ENCODE peak calls at places on chromosomes 4 and X, in six cellular contexts. One of them, this sample, is unnamed.
A peak's percentile ranks its signal among the peaks of the same experiment; 100 is the strongest.

GRCh38 chr4:48372272-48372671 is 30.9 kb downstream of the SLAIN2 start:
- DNase-seq in HCT116: no peak
- DNase-seq in colonic mucosa: no peak
- DNase-seq in breast epithelium: no peak
- DNase-seq in fibroblast of mammary gland: no peak
- DNase-seq in mucosa of descending colon: no peak
- DNase-seq in this sample: no peak

GRCh38 chrX:120274958-120275357 is 24.3 kb downstream of the ZBTB33 start:
- DNase-seq in HCT116: no peak
- DNase-seq in colonic mucosa: no peak
- DNase-seq in breast epithelium: no peak
- DNase-seq in fibroblast of mammary gland: no peak
- DNase-seq in mucosa of descending colon: no peak
- DNase-seq in this sample: no peak

GRCh38 chr4:95051689-95052026 is 293.9 kb downstream of the BMPR1B start:
- DNase-seq in HCT116: no peak
- DNase-seq in colonic mucosa: no peak
- DNase-seq in breast epithelium: no peak
- DNase-seq in fibroblast of mammary gland: no peak
- DNase-seq in mucosa of descending colon: no peak
- DNase-seq in this sample: no peak

GRCh38 chr4:26223160-26223559 is 97.7 kb upstream of the RBPJ start:
- DNase-seq in HCT116: no peak
- DNase-seq in colonic mucosa: no peak
- DNase-seq in breast epithelium: no peak
- DNase-seq in fibroblast of mammary gland: peak; percentile 39
- DNase-seq in mucosa of descending colon: no peak
- DNase-seq in this sample: no peak

GRCh38 chrX:119495734-119496520 is 27.7 kb downstream of the SLC25A5 start:
- DNase-seq in HCT116: no peak
- DNase-seq in colonic mucosa: no peak
- DNase-seq in breast epithelium: no peak
- DNase-seq in fibroblast of mammary gland: no peak
- DNase-seq in mucosa of descending colon: no peak
- DNase-seq in this sample: no peak

GRCh38 chrX:72540318-72540717 is 32.3 kb downstream of the HDAC8 start:
- DNase-seq in HCT116: no peak
- DNase-seq in colonic mucosa: no peak
- DNase-seq in breast epithelium: no peak
- DNase-seq in fibroblast of mammary gland: peak; percentile 59
- DNase-seq in mucosa of descending colon: no peak
- DNase-seq in this sample: no peak

GRCh38 chrX:68721546-68721945 is 74.1 kb downstream of the STARD8 start:
- DNase-seq in HCT116: no peak
- DNase-seq in colonic mucosa: no peak
- DNase-seq in breast epithelium: no peak
- DNase-seq in fibroblast of mammary gland: no peak
- DNase-seq in mucosa of descending colon: no peak
- DNase-seq in this sample: no peak

GRCh38 chr4:120682981-120683380 is 239.5 kb downstream of the PRDM5 start:
- DNase-seq in HCT116: no peak
- DNase-seq in colonic mucosa: no peak
- DNase-seq in breast epithelium: no peak
- DNase-seq in fibroblast of mammary gland: no peak
- DNase-seq in mucosa of descending colon: no peak
- DNase-seq in this sample: no peak

GRCh38 chr4:69497081-69497480 is 1.4 kb upstream of the UGT2B4 start:
- DNase-seq in HCT116: no peak
- DNase-seq in colonic mucosa: no peak
- DNase-seq in breast epithelium: no peak
- DNase-seq in fibroblast of mammary gland: peak; percentile 19
- DNase-seq in mucosa of descending colon: no peak
- DNase-seq in this sample: no peak

DNA sequence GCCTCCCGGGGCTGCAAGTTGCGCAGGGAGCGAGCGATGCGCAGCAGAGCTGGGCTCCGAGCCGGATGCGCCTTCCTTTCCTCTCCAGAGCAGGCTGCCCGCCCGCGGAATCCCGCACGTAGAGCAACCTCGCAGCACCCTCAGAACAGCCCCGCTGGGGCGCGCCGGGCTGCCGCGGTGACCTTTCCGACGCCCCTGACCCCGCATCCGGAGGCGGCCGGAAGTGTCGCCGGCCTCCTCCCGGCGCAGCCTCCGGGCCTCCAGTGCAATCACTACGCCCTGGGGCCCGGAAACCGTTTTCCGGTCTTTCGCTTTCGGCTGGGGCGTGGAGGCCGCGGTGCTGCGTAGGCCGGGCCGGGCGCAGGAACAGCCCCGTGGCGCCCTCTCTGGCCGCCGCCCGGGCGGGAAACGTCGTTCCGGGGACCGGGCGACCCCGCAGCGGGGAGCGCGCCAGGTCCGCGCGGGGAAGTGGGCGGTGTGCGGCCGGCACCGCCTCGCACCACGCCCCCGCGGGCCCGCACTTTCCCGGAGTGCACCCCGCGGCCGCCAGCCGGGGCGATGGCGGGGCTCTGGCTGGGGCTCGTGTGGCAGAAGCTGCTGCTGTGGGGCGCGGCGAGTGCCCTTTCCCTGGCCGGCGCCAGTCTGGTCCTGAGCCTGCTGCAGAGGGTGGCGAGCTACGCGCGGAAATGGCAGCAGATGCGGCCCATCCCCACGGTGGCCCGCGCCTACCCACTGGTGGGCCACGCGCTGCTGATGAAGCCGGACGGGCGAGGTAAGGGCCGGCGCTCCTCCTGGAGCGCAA is at the start of gene CYP4V2:
- DNase-seq in HCT116: peak; percentile 51
- DNase-seq in colonic mucosa: peak; percentile 87
- DNase-seq in breast epithelium: peak; percentile 61
- DNase-seq in fibroblast of mammary gland: peak; percentile 70
- DNase-seq in mucosa of descending colon: peak; percentile 93
- DNase-seq in this sample: peak; percentile 83
- TF ChIP-seq CTCF in HCT116: no peak
- TF ChIP-seq CTCF in colonic mucosa: peak; percentile 31
- TF ChIP-seq CTCF in breast epithelium: no peak
- TF ChIP-seq CTCF in fibroblast of mammary gland: no peak
- TF ChIP-seq CTCF in mucosa of descending colon: peak; percentile 38
- TF ChIP-seq CTCF in this sample: peak; percentile 11

GRCh38 chr4:163930086-163930485 is 435.6 kb downstream of the TMA16 start:
- DNase-seq in HCT116: no peak
- DNase-seq in colonic mucosa: no peak
- DNase-seq in breast epithelium: no peak
- DNase-seq in fibroblast of mammary gland: no peak
- DNase-seq in mucosa of descending colon: no peak
- DNase-seq in this sample: no peak
- TF ChIP-seq CTCF in HCT116: no peak
- TF ChIP-seq CTCF in colonic mucosa: no peak
- TF ChIP-seq CTCF in breast epithelium: no peak
- TF ChIP-seq CTCF in fibroblast of mammary gland: no peak
- TF ChIP-seq CTCF in mucosa of descending colon: no peak
- TF ChIP-seq CTCF in this sample: no peak

GRCh38 chrX:50206753-50207152 is 2.2 kb downstream of the CCNB3 start:
- DNase-seq in HCT116: no peak
- DNase-seq in colonic mucosa: no peak
- DNase-seq in breast epithelium: no peak
- DNase-seq in fibroblast of mammary gland: no peak
- DNase-seq in mucosa of descending colon: no peak
- DNase-seq in this sample: no peak

GRCh38 chrX:50211510-50211909 is 6.9 kb downstream of the CCNB3 start:
- DNase-seq in HCT116: no peak
- DNase-seq in colonic mucosa: no peak
- DNase-seq in breast epithelium: no peak
- DNase-seq in fibroblast of mammary gland: peak; percentile 37
- DNase-seq in mucosa of descending colon: no peak
- DNase-seq in this sample: no peak
- TF ChIP-seq CTCF in HCT116: no peak
- TF ChIP-seq CTCF in colonic mucosa: peak; percentile 25
- TF ChIP-seq CTCF in breast epithelium: no peak
- TF ChIP-seq CTCF in fibroblast of mammary gland: peak; percentile 31
- TF ChIP-seq CTCF in mucosa of descending colon: no peak
- TF ChIP-seq CTCF in this sample: peak; percentile 47

GRCh38 chr4:177667687-177668086 is 225.4 kb upstream of the AGA start:
- DNase-seq in HCT116: no peak
- DNase-seq in colonic mucosa: no peak
- DNase-seq in breast epithelium: no peak
- DNase-seq in fibroblast of mammary gland: no peak
- DNase-seq in mucosa of descending colon: no peak
- DNase-seq in this sample: no peak
- TF ChIP-seq CTCF in HCT116: no peak
- TF ChIP-seq CTCF in colonic mucosa: peak; percentile 35
- TF ChIP-seq CTCF in breast epithelium: no peak
- TF ChIP-seq CTCF in fibroblast of mammary gland: peak; percentile 28
- TF ChIP-seq CTCF in mucosa of descending colon: no peak
- TF ChIP-seq CTCF in this sample: no peak

GRCh38 chr4:103207673-103208072 is 9.5 kb upstream of the CENPE start:
- DNase-seq in HCT116: peak; percentile 24
- DNase-seq in colonic mucosa: no peak
- DNase-seq in breast epithelium: no peak
- DNase-seq in fibroblast of mammary gland: peak; percentile 2
- DNase-seq in mucosa of descending colon: no peak
- DNase-seq in this sample: peak; percentile 24
- TF ChIP-seq CTCF in HCT116: peak; percentile 19
- TF ChIP-seq CTCF in colonic mucosa: no peak
- TF ChIP-seq CTCF in breast epithelium: no peak
- TF ChIP-seq CTCF in fibroblast of mammary gland: peak; percentile 1
- TF ChIP-seq CTCF in mucosa of descending colon: no peak
- TF ChIP-seq CTCF in this sample: no peak

GRCh38 chrX:111200327-111200726 is 70.0 kb downstream of the CAPN6 start:
- DNase-seq in HCT116: no peak
- DNase-seq in colonic mucosa: no peak
- DNase-seq in breast epithelium: no peak
- DNase-seq in fibroblast of mammary gland: no peak
- DNase-seq in mucosa of descending colon: no peak
- DNase-seq in this sample: no peak

DNA sequence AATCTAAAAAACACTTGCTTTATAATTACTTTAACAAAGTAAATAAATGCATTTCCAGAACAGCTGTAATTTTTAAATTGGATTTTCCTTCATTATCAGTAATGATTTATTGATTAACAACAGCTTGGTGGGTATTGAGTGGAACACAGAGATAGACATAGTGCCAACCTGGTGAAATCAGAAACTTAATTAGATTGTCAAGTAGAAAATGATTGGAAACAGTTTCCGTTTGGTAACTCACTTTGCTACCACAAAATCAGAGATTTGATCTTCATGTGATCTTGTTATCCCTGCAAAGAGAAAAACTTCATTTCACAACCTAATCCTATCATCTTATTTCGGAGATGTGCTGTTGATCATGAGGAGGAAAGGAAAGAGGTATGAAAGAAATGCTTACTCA is 70.8 kb downstream of the CAPN6 start:
- DNase-seq in HCT116: no peak
- DNase-seq in colonic mucosa: no peak
- DNase-seq in breast epithelium: no peak
- DNase-seq in fibroblast of mammary gland: no peak
- DNase-seq in mucosa of descending colon: no peak
- DNase-seq in this sample: no peak
- TF ChIP-seq CTCF in HCT116: no peak
- TF ChIP-seq CTCF in colonic mucosa: no peak
- TF ChIP-seq CTCF in breast epithelium: no peak
- TF ChIP-seq CTCF in fibroblast of mammary gland: no peak
- TF ChIP-seq CTCF in mucosa of descending colon: no peak
- TF ChIP-seq CTCF in this sample: no peak

GRCh38 chrX:18931972-18932371 is 51.9 kb downstream of the PHKA2 start:
- DNase-seq in HCT116: no peak
- DNase-seq in colonic mucosa: peak; percentile 20
- DNase-seq in breast epithelium: no peak
- DNase-seq in fibroblast of mammary gland: peak; percentile 35
- DNase-seq in mucosa of descending colon: no peak
- DNase-seq in this sample: no peak
- TF ChIP-seq CTCF in HCT116: peak; percentile 46
- TF ChIP-seq CTCF in colonic mucosa: no peak
- TF ChIP-seq CTCF in breast epithelium: no peak
- TF ChIP-seq CTCF in fibroblast of mammary gland: peak; percentile 34
- TF ChIP-seq CTCF in mucosa of descending colon: no peak
- TF ChIP-seq CTCF in this sample: peak; percentile 25

GRCh38 chr4:172514011-172514410 is 654.6 kb upstream of the GALNT7 start:
- DNase-seq in HCT116: no peak
- DNase-seq in colonic mucosa: no peak
- DNase-seq in breast epithelium: no peak
- DNase-seq in fibroblast of mammary gland: no peak
- DNase-seq in mucosa of descending colon: no peak
- DNase-seq in this sample: no peak

GRCh38 chr4:172521171-172521570 is 647.4 kb upstream of the GALNT7 start:
- DNase-seq in HCT116: no peak
- DNase-seq in colonic mucosa: no peak
- DNase-seq in breast epithelium: no peak
- DNase-seq in fibroblast of mammary gland: no peak
- DNase-seq in mucosa of descending colon: no peak
- DNase-seq in this sample: no peak

GRCh38 chr4:172514801-172515200 is 653.8 kb upstream of the GALNT7 start:
- DNase-seq in HCT116: no peak
- DNase-seq in colonic mucosa: no peak
- DNase-seq in breast epithelium: no peak
- DNase-seq in fibroblast of mammary gland: no peak
- DNase-seq in mucosa of descending colon: no peak
- DNase-seq in this sample: no peak

DNA sequence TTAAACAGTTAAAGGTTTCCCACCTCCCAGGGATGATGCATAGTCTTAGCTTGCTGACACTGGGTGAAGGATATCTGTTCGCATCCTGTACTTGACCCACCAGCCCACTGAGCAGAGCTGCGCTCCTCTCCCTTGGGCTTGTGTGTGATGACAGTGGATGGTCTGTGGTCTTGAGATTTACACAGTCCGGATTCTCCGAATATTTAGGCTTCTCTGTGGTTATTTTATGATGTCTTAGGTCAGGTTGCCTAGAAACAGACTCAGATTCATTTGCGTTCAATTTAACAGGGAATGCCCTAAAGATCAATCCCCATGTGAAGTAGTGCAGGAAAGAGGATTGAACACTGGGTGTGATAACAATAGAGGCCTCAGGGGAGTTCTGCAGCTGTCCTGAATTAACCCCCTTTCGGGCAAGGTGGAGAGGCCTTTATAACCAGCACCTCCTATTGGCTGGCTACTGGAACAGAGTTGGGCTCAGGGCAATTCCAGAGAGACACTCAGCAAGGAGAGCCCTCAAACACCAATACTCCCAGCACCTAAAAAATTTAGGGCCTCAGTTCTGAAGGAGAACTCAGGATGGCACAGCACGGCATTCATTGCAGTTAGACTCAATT is 653.2 kb upstream of the GALNT7 start:
- DNase-seq in HCT116: no peak
- DNase-seq in colonic mucosa: no peak
- DNase-seq in breast epithelium: no peak
- DNase-seq in fibroblast of mammary gland: no peak
- DNase-seq in mucosa of descending colon: no peak
- DNase-seq in this sample: no peak
- TF ChIP-seq CTCF in HCT116: no peak
- TF ChIP-seq CTCF in colonic mucosa: no peak
- TF ChIP-seq CTCF in breast epithelium: no peak
- TF ChIP-seq CTCF in fibroblast of mammary gland: no peak
- TF ChIP-seq CTCF in mucosa of descending colon: no peak
- TF ChIP-seq CTCF in this sample: no peak

This sample was measured in glutamatergic neuron.